ENCODE peak calls at places on chromosomes 2 and 18, in seven cellular contexts. I, P, Y, S, V, F and L are unnamed samples.
A peak's percentile ranks its signal among the peaks of the same experiment; 100 is the strongest.

GRCh38 chr2:172859821-172860707 is 124.4 kb downstream of the RAPGEF4 start:
- DNase-seq in I (peak; percentile 37), P (no peak), Y (no peak), S (no peak), V (no peak), F (no peak), L (no peak)

GRCh38 chr2:62201307-62201706 is 5.4 kb downstream of the B3GNT2 start:
- DNase-seq in I (peak; percentile 27), P (no peak), Y (peak; percentile 34), S (no peak), V (no peak), F (no peak), L (no peak)

GRCh38 chr2:175418224-175418843 is 236.8 kb upstream of the ATP5MC3 start:
- DNase-seq in I (no peak), P (peak; percentile 47), Y (no peak), S (no peak), V (no peak), F (no peak), L (no peak)

GRCh38 chr18:26479686-26480079 is 68.7 kb downstream of the KCTD1 start:
- DNase-seq in I (no peak), P (no peak), Y (no peak), S (no peak), V (no peak), F (no peak), L (no peak)

GRCh38 chr2:20447437-20448245 is 767 bp downstream of the RHOB start:
- DNase-seq in I (peak; percentile 64), P (no peak), Y (peak; percentile 59), S (peak; percentile 73), V (no peak), F (peak; percentile 53), L (peak; percentile 39)

GRCh38 chr2:36266536-36267121 is 88.9 kb upstream of the CRIM1 start:
- DNase-seq in I (no peak), P (no peak), Y (no peak), S (no peak), V (no peak), F (no peak), L (no peak)

GRCh38 chr18:22552899-22553460 is 135.3 kb upstream of the CTAGE1 start:
- DNase-seq in I (peak; percentile 71), P (no peak), Y (peak; percentile 82), S (no peak), V (no peak), F (no peak), L (no peak)

GRCh38 chr2:195837987-195838386 is 181.0 kb downstream of the SLC39A10 start:
- DNase-seq in I (peak; percentile 48), P (no peak), Y (peak; percentile 69), S (no peak), V (no peak), F (no peak), L (no peak)

GRCh38 chr2:15890936-15891905 is 49.1 kb upstream of the MYCN start:
- DNase-seq in I (no peak), P (no peak), Y (peak; percentile 7), S (no peak), V (no peak), F (no peak), L (peak; percentile 70)

GRCh38 chr18:35511428-35511827 is 13.7 kb upstream of the INO80C start:
- DNase-seq in I (no peak), P (no peak), Y (no peak), S (no peak), V (no peak), F (no peak), L (no peak)

GRCh38 chr2:152432206-152432653 is 97.3 kb downstream of the FMNL2 start:
- DNase-seq in I (peak; percentile 95), P (no peak), Y (peak; percentile 97), S (peak; percentile 38), V (no peak), F (no peak), L (no peak)

GRCh38 chr2:241659150-241659739 is 21.8 kb downstream of the ATG4B start:
- DNase-seq in I (peak; percentile 87), P (no peak), Y (peak; percentile 87), S (peak; percentile 76), V (peak; percentile 37), F (peak; percentile 80), L (peak; percentile 36)

GRCh38 chr2:12507295-12507694 is 209.4 kb upstream of the TRIB2 start:
- DNase-seq in I (peak; percentile 58), P (no peak), Y (peak; percentile 45), S (peak; percentile 49), V (no peak), F (no peak), L (no peak)

GRCh38 chr2:38438133-38438532 is 61.1 kb upstream of the ATL2 start:
- DNase-seq in I (no peak), P (no peak), Y (no peak), S (no peak), V (no peak), F (no peak), L (no peak)

GRCh38 chr2:63613391-63613901 is 24.7 kb downstream of the MDH1 start:
- DNase-seq in I (peak; percentile 46), P (no peak), Y (peak; percentile 58), S (no peak), V (no peak), F (no peak), L (no peak)

GRCh38 chr2:127359520-127359919 is 28.3 kb downstream of the MAP3K2 start:
- DNase-seq in I (no peak), P (no peak), Y (no peak), S (no peak), V (no peak), F (no peak), L (no peak)

GRCh38 chr2:160901631-160902030 is 258.6 kb upstream of the TANK start:
- DNase-seq in I (no peak), P (no peak), Y (no peak), S (no peak), V (no peak), F (no peak), L (no peak)

GRCh38 chr2:220417503-220417902 is 790.1 kb downstream of the SLC4A3 start:
- DNase-seq in I (no peak), P (no peak), Y (no peak), S (no peak), V (no peak), F (no peak), L (no peak)

DNA sequence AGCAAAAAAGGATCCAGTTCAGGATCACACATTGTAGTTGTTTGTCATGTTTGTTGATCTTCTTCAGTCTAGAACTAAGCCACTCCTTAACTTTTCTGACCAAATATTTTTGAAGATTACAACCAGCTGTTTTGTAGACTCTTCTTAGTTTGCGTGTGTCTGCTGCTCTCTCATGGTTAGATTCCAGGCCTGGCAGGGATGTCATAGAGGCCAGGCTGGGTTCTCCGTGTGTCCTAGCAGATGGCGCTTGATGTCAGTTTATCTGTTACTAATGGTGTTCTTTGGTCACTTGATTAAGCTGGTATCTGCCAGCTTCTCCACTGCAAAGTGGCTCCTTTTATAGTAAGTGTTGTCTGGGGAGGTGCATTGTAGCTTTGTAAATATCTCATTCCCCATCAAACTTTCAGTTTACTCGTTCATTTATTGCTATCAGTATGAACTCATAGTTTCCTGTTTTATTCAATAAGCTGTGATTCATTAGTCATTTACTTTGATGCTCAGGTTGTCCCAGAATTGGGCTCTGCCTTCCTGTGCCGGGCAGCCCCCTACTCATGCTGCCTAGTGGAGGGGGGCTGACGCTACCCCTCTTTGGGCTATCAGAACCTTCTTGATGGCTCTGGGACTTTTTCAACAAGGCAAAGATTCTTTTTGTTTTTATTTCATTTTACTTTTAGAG is 42.1 kb downstream of the GRHL1 start:
- DNase-seq in I (no peak), P (no peak), Y (no peak), S (peak; percentile 22), V (no peak), F (no peak), L (no peak)
- TF ChIP-seq CTCF in I (no peak), P (no peak), Y (no peak), S (no peak), V (no peak), F (no peak), L (no peak)

DNA sequence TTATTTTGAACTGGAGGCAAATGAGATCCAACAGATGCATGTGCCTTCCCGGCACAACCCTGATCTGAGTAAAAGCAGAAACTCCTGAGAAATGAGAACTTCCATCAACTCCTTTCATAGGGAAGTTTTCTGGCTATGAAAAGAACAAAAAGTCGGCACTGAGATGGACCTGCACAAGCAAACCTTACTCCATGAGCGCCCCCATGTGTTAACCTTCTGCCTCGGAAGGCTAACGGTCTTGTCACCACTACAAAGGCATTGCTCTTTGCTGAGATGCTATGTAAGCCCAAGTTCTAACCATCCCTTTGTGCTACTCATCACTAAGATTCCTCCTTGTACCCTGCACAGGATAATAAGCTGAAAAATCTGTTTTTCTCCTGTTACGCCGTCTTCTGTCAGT is 57.3 kb upstream of the SULT1C3 start:
- DNase-seq in I (no peak), P (peak; percentile 21), Y (no peak), S (no peak), V (no peak), F (no peak), L (peak; percentile 68)
- TF ChIP-seq CTCF in I (peak; percentile 30), P (peak; percentile 52), Y (no peak), S (no peak), V (no peak), F (no peak), L (peak; percentile 36)

GRCh38 chr2:10188211-10188610 is 65.7 kb downstream of the RRM2 start:
- DNase-seq in I (peak; percentile 33), P (peak; percentile 56), Y (peak; percentile 31), S (no peak), V (no peak), F (no peak), L (no peak)
- TF ChIP-seq CTCF in I (peak; percentile 44), P (peak; percentile 78), Y (peak; percentile 35), S (peak; percentile 12), V (no peak), F (no peak), L (no peak)

DNA sequence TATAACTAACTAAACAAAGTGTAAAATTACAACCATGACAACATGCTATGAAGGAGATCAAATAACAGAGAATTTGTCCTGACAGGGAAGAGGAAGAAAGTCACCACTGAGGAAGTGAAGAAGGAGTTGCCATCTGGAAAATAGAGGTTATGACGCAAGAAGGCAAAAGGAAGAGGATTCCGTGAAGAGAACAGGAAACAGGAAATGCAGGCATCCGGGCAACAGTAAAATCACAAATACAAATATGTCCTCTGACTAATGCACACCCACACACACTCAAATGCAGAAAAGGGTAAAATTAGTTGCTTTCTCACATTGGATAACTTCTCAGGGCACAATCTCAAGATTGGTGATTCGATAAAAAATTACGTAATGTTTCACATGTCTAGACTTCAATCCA is 278.4 kb downstream of the TMX3 start:
- DNase-seq in I (peak; percentile 78), P (no peak), Y (peak; percentile 86), S (no peak), V (no peak), F (no peak), L (no peak)
- TF ChIP-seq CTCF in I (no peak), P (no peak), Y (no peak), S (no peak), V (no peak), F (no peak), L (no peak)

DNA sequence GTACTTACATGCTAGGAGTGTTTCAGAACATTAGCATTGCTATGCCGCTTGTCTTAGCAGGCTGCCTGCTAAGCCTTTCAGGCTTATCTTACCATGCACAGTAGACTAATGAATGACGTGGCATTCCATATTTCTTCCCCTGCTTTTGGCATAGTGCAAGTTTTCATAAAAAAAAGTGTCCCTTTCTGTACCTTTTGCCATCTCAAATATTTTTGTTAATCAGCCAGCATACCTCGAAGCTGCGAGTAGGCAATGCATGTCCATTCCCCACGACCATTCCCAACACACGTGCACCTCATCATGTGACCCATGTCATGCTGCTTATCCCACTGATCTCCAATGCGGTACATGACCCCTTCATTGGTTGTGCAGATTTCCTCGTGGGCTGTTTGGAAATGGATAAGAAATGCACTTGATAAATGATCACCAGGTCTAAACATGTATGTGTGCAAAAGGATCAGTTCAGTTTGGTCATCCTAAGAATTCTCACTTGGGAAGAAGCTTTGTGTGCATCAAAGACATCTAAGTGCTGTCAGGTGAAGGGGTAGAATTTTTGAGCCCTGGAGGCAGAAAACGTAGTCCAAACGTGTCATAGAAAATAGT is 13.9 kb downstream of the FN1 start:
- DNase-seq in I (peak; percentile 73), P (peak; percentile 45), Y (peak; percentile 62), S (no peak), V (no peak), F (no peak), L (no peak)
- TF ChIP-seq CTCF in I (no peak), P (no peak), Y (no peak), S (no peak), V (no peak), F (no peak), L (no peak)